ENCODE peak calls at places on chromosomes 4 and X, in ten cellular contexts. Z, E, A, V, J, Q, K, G, S and R are unnamed samples.

GRCh38 chr4:128308986-128309385 is 21.4 kb upstream of the PGRMC2 start:
- DNase-seq in Z (no peak), E (no peak), A (peak), V (no peak), J (no peak), Q (no peak), K (no peak), G (no peak), S (no peak), R (no peak)

GRCh38 chrX:19332983-19333382 is 10.7 kb upstream of the PDHA1 start:
- DNase-seq in Z (peak), E (no peak), A (peak), V (no peak), J (no peak), Q (no peak), K (no peak), G (no peak), S (no peak), R (no peak)

GRCh38 chr4:3308691-3309090 is 15.9 kb downstream of the RGS12 start:
- DNase-seq in Z (no peak), E (no peak), A (no peak), V (no peak), J (no peak), Q (no peak), K (no peak), G (no peak), S (no peak), R (no peak)

GRCh38 chr4:108004646-108005045 is 15.0 kb downstream of the HADH start:
- DNase-seq in Z (no peak), E (no peak), A (no peak), V (no peak), J (no peak), Q (no peak), K (no peak), G (no peak), S (no peak), R (no peak)

GRCh38 chrX:131634900-131635299 is 91.0 kb downstream of the OR13H1 start:
- DNase-seq in Z (no peak), E (no peak), A (no peak), V (no peak), J (no peak), Q (no peak), K (no peak), G (no peak), S (no peak), R (no peak)

GRCh38 chr4:48698029-48698901 is 81.8 kb downstream of the FRYL start:
- DNase-seq in Z (no peak), E (no peak), A (peak), V (no peak), J (peak), Q (no peak), K (peak), G (peak), S (peak), R (no peak)

GRCh38 chr4:158768577-158769174 is at the start of gene FNIP2:
- DNase-seq in Z (peak), E (peak), A (peak), V (peak), J (peak), Q (peak), K (peak), G (peak), S (peak), R (peak)

GRCh38 chr4:7190668-7191545 is 1.4 kb upstream of the SORCS2 start:
- DNase-seq in Z (peak), E (no peak), A (no peak), V (no peak), J (no peak), Q (no peak), K (no peak), G (no peak), S (no peak), R (no peak)

GRCh38 chr4:77815651-77816050 is 3.5 kb downstream of the CNOT6L start:
- DNase-seq in Z (no peak), E (no peak), A (no peak), V (no peak), J (no peak), Q (no peak), K (no peak), G (no peak), S (no peak), R (no peak)

GRCh38 chr4:128831526-128832252 is 22.2 kb downstream of the JADE1 start:
- DNase-seq in Z (peak), E (no peak), A (peak), V (no peak), J (no peak), Q (no peak), K (no peak), G (no peak), S (no peak), R (peak)

GRCh38 chr4:176380352-176381157 is 60.8 kb downstream of the SPCS3 start:
- DNase-seq in Z (no peak), E (no peak), A (no peak), V (no peak), J (no peak), Q (no peak), K (no peak), G (peak), S (no peak), R (no peak)

GRCh38 chrX:150446995-150447394 is 83.9 kb downstream of the MAMLD1 start:
- DNase-seq in Z (no peak), E (no peak), A (peak), V (no peak), J (no peak), Q (no peak), K (no peak), G (no peak), S (no peak), R (no peak)

GRCh38 chrX:17643528-17643927 is 93.8 kb upstream of the SCML1 start:
- DNase-seq in Z (no peak), E (no peak), A (no peak), V (no peak), J (no peak), Q (no peak), K (no peak), G (no peak), S (no peak), R (no peak)

GRCh38 chrX:10756365-10756915 is 136.1 kb upstream of the MID1 start:
- DNase-seq in Z (no peak), E (no peak), A (peak), V (no peak), J (peak), Q (no peak), K (peak), G (peak), S (peak), R (no peak)

GRCh38 chr4:54661686-54662085 is 3.9 kb downstream of the KIT start:
- DNase-seq in Z (no peak), E (no peak), A (peak), V (no peak), J (peak), Q (no peak), K (no peak), G (no peak), S (peak), R (no peak)

GRCh38 chr4:73841243-73841925 is 4.9 kb downstream of the CXCL6 start:
- DNase-seq in Z (no peak), E (no peak), A (no peak), V (no peak), J (no peak), Q (no peak), K (no peak), G (no peak), S (peak), R (no peak)

GRCh38 chr4:77095101-77095826 is 19.5 kb upstream of the CCNI start:
- DNase-seq in Z (peak), E (peak), A (peak), V (peak), J (peak), Q (peak), K (peak), G (peak), S (peak), R (peak)

GRCh38 chr4:90215286-90215685 is 88.1 kb downstream of the CCSER1 start:
- DNase-seq in Z (no peak), E (no peak), A (no peak), V (no peak), J (no peak), Q (no peak), K (no peak), G (no peak), S (peak), R (no peak)

GRCh38 chr4:47662975-47663374 is 174.9 kb downstream of the CORIN start:
- DNase-seq in Z (peak), E (peak), A (no peak), V (peak), J (peak), Q (peak), K (peak), G (peak), S (no peak), R (peak)

GRCh38 chr4:158845166-158846041 is 76.6 kb downstream of the FNIP2 start:
- DNase-seq in Z (peak), E (no peak), A (no peak), V (no peak), J (no peak), Q (no peak), K (no peak), G (no peak), S (no peak), R (no peak)

GRCh38 chrX:9670136-9670905 is 95.3 kb downstream of the GPR143 start:
- DNase-seq in Z (no peak), E (no peak), A (peak), V (no peak), J (peak), Q (no peak), K (no peak), G (no peak), S (no peak), R (no peak)

GRCh38 chr4:70183168-70183939 is 12.2 kb upstream of the ODAM start:
- DNase-seq in Z (peak), E (peak), A (peak), V (peak), J (peak), Q (peak), K (peak), G (peak), S (peak), R (peak)

GRCh38 chr4:78286281-78286680 is 229.2 kb downstream of the FRAS1 start:
- DNase-seq in Z (no peak), E (no peak), A (no peak), V (no peak), J (no peak), Q (no peak), K (no peak), G (no peak), S (no peak), R (no peak)

GRCh38 chrX:13159886-13160285 is 115.5 kb upstream of the FAM9C start:
- DNase-seq in Z (no peak), E (no peak), A (peak), V (no peak), J (no peak), Q (no peak), K (no peak), G (no peak), S (no peak), R (no peak)

GRCh38 chr4:183321079-183321478 is 1.0 kb upstream of the CLDN22 start:
- DNase-seq in Z (no peak), E (no peak), A (no peak), V (no peak), J (no peak), Q (no peak), K (no peak), G (no peak), S (no peak), R (no peak)

GRCh38 chr4:84582988-84583870 is at the start of gene CDS1:
- DNase-seq in Z (peak), E (peak), A (no peak), V (peak), J (no peak), Q (peak), K (no peak), G (peak), S (peak), R (peak)

GRCh38 chrX:97683256-97683655 is 799.5 kb downstream of the RPA4 start:
- DNase-seq in Z (peak), E (no peak), A (no peak), V (no peak), J (no peak), Q (no peak), K (no peak), G (no peak), S (no peak), R (no peak)

GRCh38 chrX:35040871-35041270 is 98.3 kb downstream of the FAM47B start:
- DNase-seq in Z (no peak), E (no peak), A (peak), V (no peak), J (no peak), Q (no peak), K (no peak), G (no peak), S (no peak), R (no peak)

GRCh38 chr4:107490116-107490515 is 229.9 kb downstream of the PAPSS1 start:
- DNase-seq in Z (no peak), E (no peak), A (no peak), V (no peak), J (no peak), Q (no peak), K (no peak), G (no peak), S (no peak), R (no peak)